ENCODE peak calls at places on chromosomes 12 and 14, in seven cellular contexts. Q is activated CD8-positive, alpha-beta memory T cell treated with anti-CD3 and anti-CD28 coated beads, Interleukin-2, amount 10 ng/mL, durations not matched to agents 7 days and 5 days; T is HT1080; A is RWPE2; S is AG09319; L is activated CD4-positive, alpha-beta T cell treated with anti-CD3 and anti-CD28 coated beads for 24 hours; F is posterior cingulate gyrus. P is an unnamed sample.

GRCh38 chr12:56333197-56333678 is 562 bp downstream of the PAN2 start:
- DNase-seq in S (no peak), T (no peak), L (no peak), F (no peak), A (no peak), Q (no peak), P (no peak)

GRCh38 chr12:59375633-59376032 is 220.2 kb upstream of the SLC16A7 start:
- DNase-seq in A (no peak), L (no peak), T (no peak), S (no peak), Q (no peak), F (no peak), P (no peak)

GRCh38 chr14:70776197-70776596 is 33.1 kb downstream of the MAP3K9 start:
- DNase-seq in S (no peak), A (no peak), Q (no peak), F (no peak), L (no peak), T (no peak), P (no peak)

GRCh38 chr12:16008442-16008841 is 97.3 kb downstream of the DERA start:
- DNase-seq in Q (no peak), F (no peak), S (no peak), A (no peak), L (no peak), T (no peak), P (no peak)

GRCh38 chr12:109455706-109456105 is 21.4 kb downstream of the KCTD10 start:
- DNase-seq in S (no peak), A (no peak), T (no peak), L (no peak), Q (no peak), F (no peak), P (no peak)

GRCh38 chr14:33564774-33565630 is 385.9 kb downstream of the EGLN3 start:
- DNase-seq in T (peak), F (no peak), L (no peak), Q (no peak), S (no peak), A (no peak), P (no peak)

GRCh38 chr12:6635375-6635855 is 344 bp downstream of the LPAR5 start:
- DNase-seq in A (no peak), T (no peak), F (no peak), L (no peak), Q (peak), S (no peak), P (no peak)

GRCh38 chr12:27291862-27292261 is 40.8 kb upstream of the BMAL2 start:
- DNase-seq in A (no peak), L (no peak), T (no peak), F (no peak), S (no peak), Q (no peak), P (no peak)

GRCh38 chr12:96083020-96083489 is 47.7 kb upstream of the LTA4H start:
- DNase-seq in T (peak), A (no peak), L (no peak), F (no peak), S (no peak), Q (no peak), P (no peak)

GRCh38 chr12:124480469-124481256 is 86.7 kb downstream of the NCOR2 start:
- DNase-seq in A (no peak), T (no peak), Q (peak), L (peak), S (peak), F (peak), P (no peak)

GRCh38 chr12:936377-937345 is 12.8 kb downstream of the RAD52 start:
- DNase-seq in A (no peak), S (no peak), Q (no peak), T (no peak), L (no peak), F (no peak), P (no peak)

GRCh38 chr14:35341454-35342159 is 49.4 kb downstream of the PSMA6 start:
- DNase-seq in Q (no peak), F (peak), L (no peak), S (peak), A (peak), T (peak), P (peak)

GRCh38 chr14:34297786-34298520 is 164.1 kb downstream of the SPTSSA start:
- DNase-seq in F (no peak), L (no peak), Q (no peak), S (no peak), T (no peak), A (no peak), P (no peak)

GRCh38 chr14:104211741-104212140 is 73.4 kb downstream of the KIF26A start:
- DNase-seq in S (no peak), F (no peak), Q (no peak), A (no peak), L (no peak), T (no peak), P (no peak)

GRCh38 chr14:95547626-95548327 is 12.9 kb downstream of the GLRX5 start:
- DNase-seq in S (no peak), A (no peak), F (no peak), L (no peak), Q (no peak), T (peak), P (no peak)

GRCh38 chr14:103880334-103880985 is 33.1 kb upstream of the PPP1R13B start:
- DNase-seq in S (peak), L (no peak), A (no peak), F (peak), Q (no peak), T (peak), P (no peak)

GRCh38 chr12:19515179-19515578 is 75.9 kb downstream of the AEBP2 start:
- DNase-seq in Q (no peak), A (no peak), S (no peak), T (no peak), F (no peak), L (no peak), P (no peak)

GRCh38 chr12:65511134-65511912 is 232.8 kb downstream of the MSRB3 start:
- DNase-seq in A (no peak), Q (no peak), T (no peak), F (peak), S (no peak), L (no peak), P (no peak)

GRCh38 chr12:44654641-44655625 is 221.2 kb downstream of the NELL2 start:
- DNase-seq in S (no peak), T (no peak), Q (no peak), A (no peak), F (peak), L (no peak), P (no peak)

GRCh38 chr14:64777461-64777860 is 73.2 kb downstream of the PLEKHG3 start:
- DNase-seq in A (no peak), T (no peak), F (no peak), L (no peak), Q (no peak), S (no peak), P (no peak)

GRCh38 chr14:83485591-83485990 is 1951.9 kb upstream of the SEL1L start:
- DNase-seq in A (no peak), F (no peak), L (no peak), T (peak), Q (no peak), S (no peak), P (no peak)

GRCh38 chr12:45893240-45893639 is 97.1 kb downstream of the SCAF11 start:
- DNase-seq in F (no peak), Q (no peak), A (no peak), T (peak), L (no peak), S (no peak), P (no peak)

GRCh38 chr14:24381363-24382102 is 13.5 kb downstream of the NFATC4 start:
- DNase-seq in T (no peak), L (no peak), A (no peak), F (no peak), Q (no peak), S (no peak), P (no peak)

GRCh38 chr12:59329457-59329856 is 266.4 kb upstream of the SLC16A7 start:
- DNase-seq in A (no peak), F (no peak), Q (no peak), T (no peak), S (no peak), L (no peak), P (no peak)

GRCh38 chr12:64352181-64352580 is 38.4 kb downstream of the C12orf56 start:
- DNase-seq in Q (no peak), S (no peak), A (no peak), F (no peak), L (no peak), T (no peak), P (no peak)

GRCh38 chr14:67851785-67852410 is 32.3 kb downstream of the RAD51B start:
- DNase-seq in F (no peak), L (no peak), T (no peak), A (no peak), S (no peak), Q (no peak), P (no peak)

GRCh38 chr14:71485833-71486232 is 446.4 kb upstream of the RGS6 start:
- DNase-seq in S (no peak), A (no peak), F (no peak), L (no peak), Q (no peak), T (no peak), P (no peak)

P was measured in chondrocyte.